ENCODE peak calls at places on chromosome 17, in five cellular contexts. C, M, Q, Z and B are unnamed samples.

GRCh38 chr17:50837980-50838954 is 2.9 kb downstream of the WFIKKN2 start:
- DNase-seq in C (no peak), Z (no peak), Q (no peak), M (no peak), B (no peak)

GRCh38 chr17:43827596-43827995 is 5.3 kb downstream of the MPP3 start:
- DNase-seq in M (no peak), C (no peak), Q (no peak), Z (no peak), B (no peak)

GRCh38 chr17:2975469-2975958 is 87.9 kb downstream of the OR1D5 start:
- DNase-seq in M (no peak), Q (no peak), C (no peak), Z (peak), B (peak)

GRCh38 chr17:72053069-72053846 is 67.6 kb upstream of the SOX9 start:
- DNase-seq in Q (no peak), C (no peak), Z (no peak), M (peak), B (peak)

GRCh38 chr17:71632328-71632727 is 488.5 kb upstream of the SOX9 start:
- DNase-seq in Q (no peak), M (no peak), Z (no peak), C (no peak), B (no peak)

GRCh38 chr17:13943859-13944258 is 125.4 kb upstream of the COX10 start:
- DNase-seq in Q (no peak), C (no peak), Z (no peak), M (no peak), B (no peak)

GRCh38 chr17:31903401-31903800 is 1.9 kb upstream of the UTP6 start:
- DNase-seq in C (no peak), M (no peak), Z (no peak), Q (no peak), B (no peak)

GRCh38 chr17:18025596-18026407 is 13.2 kb downstream of the ATPAF2 start:
- DNase-seq in C (no peak), Z (no peak), Q (no peak), M (no peak), B (no peak)

GRCh38 chr17:73932216-73932749 is 271.2 kb upstream of the RPL38 start:
- DNase-seq in M (no peak), Z (no peak), C (no peak), Q (no peak), B (no peak)

GRCh38 chr17:17110520-17110919 is 68.3 kb downstream of the MPRIP start:
- DNase-seq in Q (no peak), C (no peak), M (no peak), Z (no peak), B (no peak)

GRCh38 chr17:7413346-7413985 is 5.8 kb downstream of the NLGN2 start:
- DNase-seq in Q (no peak), Z (no peak), M (no peak), C (no peak), B (no peak)

GRCh38 chr17:57874434-57875108 is 24.7 kb upstream of the MRPS23 start:
- DNase-seq in C (peak), Q (no peak), M (peak), Z (no peak), B (no peak)

GRCh38 chr17:27570578-27570914 is 60.4 kb upstream of the LGALS9 start:
- DNase-seq in M (no peak), Z (no peak), Q (no peak), C (no peak), B (no peak)

GRCh38 chr17:38958756-38959155 is 8.4 kb downstream of the FBXO47 start:
- DNase-seq in Q (no peak), M (no peak), C (no peak), Z (no peak), B (no peak)

GRCh38 chr17:82014432-82014831 is 8.2 kb downstream of the CENPX start:
- DNase-seq in C (no peak), M (no peak), Z (no peak), Q (no peak), B (no peak)

GRCh38 chr17:1830288-1830687 is 483 bp downstream of the RPA1 start:
- DNase-seq in M (peak), Z (peak), Q (no peak), C (no peak), B (peak)

GRCh38 chr17:68595496-68595895 is 5.7 kb downstream of the FAM20A start:
- DNase-seq in Q (no peak), M (no peak), C (no peak), Z (no peak), B (no peak)

GRCh38 chr17:69577098-69577497 is 162.6 kb downstream of the MAP2K6 start:
- DNase-seq in Q (no peak), Z (no peak), M (no peak), C (no peak), B (no peak)

GRCh38 chr17:4584125-4584834 is at the start of gene SMTNL2:
- DNase-seq in C (no peak), M (no peak), Z (no peak), Q (no peak), B (peak)

GRCh38 chr17:39069114-39069756 is 82.2 kb downstream of the PLXDC1 start:
- DNase-seq in Q (no peak), M (no peak), C (no peak), Z (peak), B (peak)

GRCh38 chr17:12348476-12348875 is 317.2 kb upstream of the MYOCD start:
- DNase-seq in Z (no peak), M (no peak), Q (no peak), C (no peak), B (no peak)

GRCh38 chr17:44842748-44843147 is 4.9 kb upstream of the HIGD1B start:
- DNase-seq in Z (no peak), M (peak), Q (no peak), C (peak), B (no peak)

GRCh38 chr17:6526362-6527152 is 29.8 kb downstream of the PITPNM3 start:
- DNase-seq in M (no peak), C (no peak), Q (no peak), Z (no peak), B (no peak)

GRCh38 chr17:27339836-27340550 is 46.1 kb downstream of the WSB1 start:
- DNase-seq in C (no peak), Q (no peak), Z (peak), M (no peak), B (no peak)

GRCh38 chr17:76446449-76447231 is 6.3 kb downstream of the UBE2O start:
- DNase-seq in M (no peak), Q (no peak), C (no peak), Z (peak), B (no peak)

GRCh38 chr17:40532520-40533253 is 31.3 kb upstream of the TNS4 start:
- DNase-seq in Q (no peak), Z (no peak), M (no peak), C (no peak), B (no peak)

GRCh38 chr17:40529991-40530390 is 28.6 kb upstream of the TNS4 start:
- DNase-seq in Q (no peak), C (no peak), Z (no peak), M (no peak), B (no peak)

GRCh38 chr17:40530531-40530987 is 29.1 kb upstream of the TNS4 start:
- DNase-seq in Z (no peak), Q (no peak), C (no peak), M (no peak), B (no peak)

GRCh38 chr17:40528692-40529417 is 27.4 kb upstream of the TNS4 start:
- DNase-seq in Z (no peak), C (no peak), M (no peak), Q (no peak), B (no peak)

DNA sequence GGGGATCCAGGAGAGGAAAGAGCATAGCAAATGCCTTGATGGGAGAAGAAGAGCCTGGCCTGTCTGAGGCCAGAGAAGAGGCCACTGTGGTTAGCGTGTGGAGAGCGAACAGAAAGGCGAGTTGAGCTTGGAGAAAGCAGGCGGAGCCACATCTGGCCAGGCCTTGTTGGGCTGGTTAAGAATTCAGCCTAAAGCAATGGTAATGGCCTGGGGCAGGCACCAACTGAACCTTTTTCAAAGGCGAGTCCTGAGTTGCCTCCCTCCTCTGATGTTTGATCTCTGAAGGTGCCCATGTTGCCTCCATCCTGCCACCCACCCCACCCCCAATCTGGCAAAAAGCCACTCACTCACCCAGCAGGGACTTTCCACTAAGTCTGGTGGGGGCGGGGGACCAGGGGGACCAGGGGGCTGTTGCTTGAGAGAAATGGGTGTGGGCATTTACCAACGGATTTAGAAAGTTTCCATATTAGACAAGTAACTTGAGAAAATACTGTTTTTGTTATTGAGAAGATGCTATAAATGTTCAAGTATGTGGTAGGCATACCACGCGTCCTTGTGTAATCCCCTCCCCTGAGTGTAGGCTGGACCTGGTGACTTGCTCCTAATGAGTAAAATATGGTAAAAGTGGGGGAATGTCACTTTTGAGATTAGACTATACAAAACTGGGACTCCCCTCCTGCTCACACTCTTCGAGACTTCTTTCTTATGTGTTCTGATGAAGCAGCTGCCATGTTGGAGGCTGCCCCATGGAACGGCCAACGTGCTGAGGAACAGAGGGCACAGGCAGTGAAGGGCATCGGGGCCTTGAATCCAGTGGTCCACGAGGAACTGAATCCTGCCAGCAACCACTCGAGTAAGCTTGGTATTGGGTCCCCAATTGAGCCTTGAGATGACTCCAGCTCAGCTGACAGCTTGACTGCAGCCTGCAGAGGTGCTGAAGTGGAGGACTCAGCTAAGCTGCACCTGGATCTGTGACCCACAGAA is 29.9 kb upstream of the TNS4 start:
- DNase-seq in C (no peak), Q (peak), M (no peak), Z (no peak), B (no peak)
- TF ChIP-seq SUZ12 in C (no peak), Q (no peak), M (no peak), Z (no peak), B (no peak)

GRCh38 chr17:79404136-79404911 is 206.5 kb downstream of the RBFOX3 start:
- DNase-seq in C (no peak), Q (no peak), M (no peak), Z (no peak), B (no peak)
- TF ChIP-seq SUZ12 in C (no peak), Q (no peak), M (no peak), Z (no peak), B (no peak)

GRCh38 chr17:48647103-48647963 is 21.2 kb upstream of the HOXB9 start:
- DNase-seq in M (peak), Q (no peak), Z (no peak), C (no peak), B (peak)

GRCh38 chr17:48644910-48645557 is 18.9 kb upstream of the HOXB9 start:
- DNase-seq in Z (no peak), M (no peak), Q (no peak), C (no peak), B (no peak)

GRCh38 chr17:48647964-48648245 is 21.7 kb upstream of the HOXB9 start:
- DNase-seq in Z (no peak), Q (no peak), M (no peak), C (no peak), B (no peak)

GRCh38 chr17:48645639-48646182 is 19.6 kb upstream of the HOXB9 start:
- DNase-seq in Z (no peak), M (no peak), Q (no peak), C (no peak), B (no peak)

GRCh38 chr17:48646183-48647102 is 20.3 kb upstream of the HOXB9 start:
- DNase-seq in Q (no peak), M (peak), C (no peak), Z (no peak), B (peak)
- TF ChIP-seq SUZ12 in Q (peak), M (peak), C (no peak), Z (no peak), B (no peak)

GRCh38 chr17:63497708-63498483 is 21.0 kb downstream of the ACE start:
- DNase-seq in Q (no peak), Z (peak), C (no peak), M (peak), B (peak)
- TF ChIP-seq SUZ12 in Q (no peak), Z (no peak), C (no peak), M (no peak), B (no peak)

GRCh38 chr17:9204623-9205329 is 183.5 kb downstream of the NTN1 start:
- DNase-seq in C (no peak), Z (no peak), Q (no peak), M (no peak), B (no peak)
- TF ChIP-seq SUZ12 in C (no peak), Z (no peak), Q (no peak), M (no peak), B (no peak)